ENCODE peak calls at places on chromosomes 7 and 10, in seven cellular contexts. M, X, Q, A, C, U and K are unnamed samples.

GRCh38 chr7:95865716-95866371 is 93.5 kb downstream of the DYNC1I1 start:
- DNase-seq in M (no peak), X (no peak), Q (peak), A (peak), C (no peak), U (no peak), K (no peak)

GRCh38 chr10:63986536-63986935 is 465.3 kb downstream of the REEP3 start:
- DNase-seq in M (no peak), X (no peak), Q (no peak), A (no peak), C (no peak), U (no peak), K (no peak)

GRCh38 chr7:42237891-42238531 is 1.0 kb upstream of the GLI3 start:
- DNase-seq in M (no peak), X (peak), Q (no peak), A (peak), C (no peak), U (peak), K (no peak)

GRCh38 chr10:90849956-90850749 is 7.7 kb downstream of the HTR7 start:
- DNase-seq in M (no peak), X (no peak), Q (no peak), A (no peak), C (no peak), U (no peak), K (no peak)

GRCh38 chr10:119287613-119287991 is 80.2 kb downstream of the GRK5 start:
- DNase-seq in M (no peak), X (no peak), Q (no peak), A (no peak), C (no peak), U (no peak), K (no peak)

GRCh38 chr10:100562008-100562672 is 26.4 kb downstream of the HIF1AN start:
- DNase-seq in M (peak), X (no peak), Q (peak), A (peak), C (peak), U (peak), K (peak)

GRCh38 chr10:18793951-18794350 is 134.7 kb downstream of the ARL5B start:
- DNase-seq in M (no peak), X (no peak), Q (no peak), A (peak), C (no peak), U (no peak), K (no peak)

GRCh38 chr7:75033064-75033463 is 40.5 kb downstream of the RCC1L start:
- DNase-seq in M (no peak), X (no peak), Q (peak), A (peak), C (no peak), U (no peak), K (no peak)

GRCh38 chr10:96395931-96396877 is 37.4 kb upstream of the OPALIN start:
- DNase-seq in M (no peak), X (peak), Q (peak), A (peak), C (peak), U (peak), K (peak)

GRCh38 chr10:104076743-104077160 is 8.9 kb downstream of the COL17A1 start:
- DNase-seq in M (no peak), X (peak), Q (no peak), A (peak), C (no peak), U (no peak), K (no peak)

GRCh38 chr7:2146676-2147472 is 85.9 kb downstream of the MAD1L1 start:
- DNase-seq in M (no peak), X (no peak), Q (no peak), A (no peak), C (no peak), U (no peak), K (no peak)

GRCh38 chr7:142860968-142861367 is 6.1 kb downstream of the EPHB6 start:
- DNase-seq in M (no peak), X (no peak), Q (no peak), A (no peak), C (no peak), U (no peak), K (no peak)

GRCh38 chr10:11242443-11243386 is 225.0 kb downstream of the CELF2 start:
- DNase-seq in M (no peak), X (no peak), Q (no peak), A (no peak), C (peak), U (peak), K (peak)

GRCh38 chr10:13707156-13707881 is 120.6 kb downstream of the PRPF18 start:
- DNase-seq in M (no peak), X (peak), Q (peak), A (peak), C (no peak), U (no peak), K (no peak)

GRCh38 chr10:129870926-129871660 is 93.0 kb downstream of the EBF3 start:
- DNase-seq in M (no peak), X (no peak), Q (no peak), A (peak), C (no peak), U (no peak), K (no peak)

GRCh38 chr10:113052076-113052830 is 102.2 kb downstream of the TCF7L2 start:
- DNase-seq in M (no peak), X (no peak), Q (no peak), A (peak), C (no peak), U (no peak), K (no peak)

GRCh38 chr7:71817931-71818330 is 594.2 kb downstream of the CALN1 start:
- DNase-seq in M (no peak), X (no peak), Q (no peak), A (no peak), C (no peak), U (no peak), K (no peak)

GRCh38 chr7:118175751-118176150 is 8.2 kb upstream of the LSM8 start:
- DNase-seq in M (no peak), X (no peak), Q (no peak), A (no peak), C (no peak), U (no peak), K (no peak)

GRCh38 chr10:63718006-63718405 is 196.8 kb downstream of the REEP3 start:
- DNase-seq in M (no peak), X (no peak), Q (no peak), A (no peak), C (no peak), U (no peak), K (no peak)

GRCh38 chr10:29630205-29631048 is 4.3 kb downstream of the SVIL start:
- DNase-seq in M (no peak), X (no peak), Q (no peak), A (no peak), C (no peak), U (no peak), K (no peak)

GRCh38 chr10:79434223-79434687 is 11.2 kb downstream of the ZCCHC24 start:
- DNase-seq in M (no peak), X (no peak), Q (no peak), A (no peak), C (no peak), U (no peak), K (no peak)

GRCh38 chr10:44510716-44511115 is 125.8 kb upstream of the CXCL12 start:
- DNase-seq in M (no peak), X (no peak), Q (no peak), A (no peak), C (no peak), U (no peak), K (no peak)

GRCh38 chr10:119177708-119178370 is 773 bp downstream of the PRDX3 start:
- DNase-seq in M (no peak), X (no peak), Q (peak), A (no peak), C (peak), U (no peak), K (no peak)

GRCh38 chr7:45223728-45224630 is 66.4 kb downstream of the RAMP3 start:
- DNase-seq in M (no peak), X (no peak), Q (no peak), A (no peak), C (no peak), U (no peak), K (no peak)